ENCODE peak calls at places on chromosomes 16 and 17, in five cellular contexts. One of them, this sample, is unnamed.

GRCh38 chr16:836221-836620 is 35.7 kb upstream of the GNG13 start:
- DNase-seq in neural progenitor cell: no peak
- DNase-seq in GM04504: no peak
- DNase-seq in glutamatergic neuron: no peak
- DNase-seq in stimulated activated CD8-positive, alpha-beta memory T cell treated with anti-CD3 and anti-CD28 coated beads, Interleukin-12 subunit alpha, Interleukin-12 subunit beta, amount 100 ng/mL, for 4 hours: no peak
- DNase-seq in this sample: no peak

GRCh38 chr16:11277607-11278337 is 1.5 kb upstream of the PRM2 start:
- DNase-seq in neural progenitor cell: no peak
- DNase-seq in GM04504: no peak
- DNase-seq in glutamatergic neuron: no peak
- DNase-seq in stimulated activated CD8-positive, alpha-beta memory T cell treated with anti-CD3 and anti-CD28 coated beads, Interleukin-12 subunit alpha, Interleukin-12 subunit beta, amount 100 ng/mL, for 4 hours: no peak
- DNase-seq in this sample: no peak

GRCh38 chr16:23711785-23712184 is 1.2 kb downstream of the ERN2 start:
- DNase-seq in neural progenitor cell: no peak
- DNase-seq in GM04504: no peak
- DNase-seq in glutamatergic neuron: no peak
- DNase-seq in stimulated activated CD8-positive, alpha-beta memory T cell treated with anti-CD3 and anti-CD28 coated beads, Interleukin-12 subunit alpha, Interleukin-12 subunit beta, amount 100 ng/mL, for 4 hours: no peak
- DNase-seq in this sample: no peak

GRCh38 chr16:23509763-23510153 is 536 bp downstream of the GGA2 start:
- DNase-seq in neural progenitor cell: peak; percentile 87
- DNase-seq in GM04504: no peak
- DNase-seq in glutamatergic neuron: no peak
- DNase-seq in stimulated activated CD8-positive, alpha-beta memory T cell treated with anti-CD3 and anti-CD28 coated beads, Interleukin-12 subunit alpha, Interleukin-12 subunit beta, amount 100 ng/mL, for 4 hours: peak; percentile 1
- DNase-seq in this sample: peak; percentile 61

GRCh38 chr17:63740464-63741181 is 976 bp downstream of the STRADA start:
- DNase-seq in neural progenitor cell: no peak
- DNase-seq in GM04504: no peak
- DNase-seq in glutamatergic neuron: no peak
- DNase-seq in stimulated activated CD8-positive, alpha-beta memory T cell treated with anti-CD3 and anti-CD28 coated beads, Interleukin-12 subunit alpha, Interleukin-12 subunit beta, amount 100 ng/mL, for 4 hours: no peak
- DNase-seq in this sample: peak; percentile 79

GRCh38 chr17:49574283-49574892 is 1.3 kb upstream of the NXPH3 start:
- DNase-seq in neural progenitor cell: no peak
- DNase-seq in GM04504: no peak
- DNase-seq in glutamatergic neuron: no peak
- DNase-seq in stimulated activated CD8-positive, alpha-beta memory T cell treated with anti-CD3 and anti-CD28 coated beads, Interleukin-12 subunit alpha, Interleukin-12 subunit beta, amount 100 ng/mL, for 4 hours: no peak
- DNase-seq in this sample: no peak

GRCh38 chr17:61456688-61457225 is 4.5 kb downstream of the TBX4 start:
- DNase-seq in neural progenitor cell: peak; percentile 52
- DNase-seq in GM04504: no peak
- DNase-seq in glutamatergic neuron: no peak
- DNase-seq in stimulated activated CD8-positive, alpha-beta memory T cell treated with anti-CD3 and anti-CD28 coated beads, Interleukin-12 subunit alpha, Interleukin-12 subunit beta, amount 100 ng/mL, for 4 hours: no peak
- DNase-seq in this sample: no peak

GRCh38 chr17:80477647-80478478 is 1.5 kb upstream of the NPTX1 start:
- DNase-seq in neural progenitor cell: peak; percentile 91
- DNase-seq in GM04504: no peak
- DNase-seq in glutamatergic neuron: peak; percentile 85
- DNase-seq in stimulated activated CD8-positive, alpha-beta memory T cell treated with anti-CD3 and anti-CD28 coated beads, Interleukin-12 subunit alpha, Interleukin-12 subunit beta, amount 100 ng/mL, for 4 hours: no peak
- DNase-seq in this sample: no peak

GRCh38 chr16:85475233-85475632 is 137.9 kb upstream of the GSE1 start:
- DNase-seq in neural progenitor cell: no peak
- DNase-seq in GM04504: no peak
- DNase-seq in glutamatergic neuron: no peak
- DNase-seq in stimulated activated CD8-positive, alpha-beta memory T cell treated with anti-CD3 and anti-CD28 coated beads, Interleukin-12 subunit alpha, Interleukin-12 subunit beta, amount 100 ng/mL, for 4 hours: no peak
- DNase-seq in this sample: no peak

GRCh38 chr16:75479421-75479990 is 15.0 kb upstream of the TMEM170A start:
- DNase-seq in neural progenitor cell: no peak
- DNase-seq in GM04504: no peak
- DNase-seq in glutamatergic neuron: no peak
- DNase-seq in stimulated activated CD8-positive, alpha-beta memory T cell treated with anti-CD3 and anti-CD28 coated beads, Interleukin-12 subunit alpha, Interleukin-12 subunit beta, amount 100 ng/mL, for 4 hours: no peak
- DNase-seq in this sample: no peak